ENCODE peak calls at places on chromosomes 7 and 10, in seven cellular contexts. D is neural crest cell, Q is pancreas, I is left ventricle myocardium inferior, H is AG09309, X is nephron progenitor cell, N is right lobe of liver. V is an unnamed sample.

GRCh38 chr7:18179058-18179457 is 151.4 kb upstream of the PRPS1L1 start:
- DNase-seq in X (no peak), N (no peak), Q (no peak), I (no peak), D (no peak), H (no peak), V (no peak)

GRCh38 chr10:74437822-74438221 is 286.8 kb downstream of the ADK start:
- DNase-seq in H (peak), N (no peak), I (no peak), X (no peak), D (no peak), Q (no peak), V (no peak)

GRCh38 chr7:96786261-96786997 is 76.8 kb upstream of the SEM1 start:
- DNase-seq in I (peak), D (no peak), H (no peak), Q (no peak), N (no peak), X (no peak), V (no peak)

GRCh38 chr7:13850185-13850752 is 139.2 kb downstream of the ETV1 start:
- DNase-seq in I (no peak), H (peak), Q (no peak), N (no peak), D (no peak), X (no peak), V (no peak)

GRCh38 chr10:34670101-34670500 is 145.0 kb downstream of the PARD3 start:
- DNase-seq in X (no peak), D (no peak), H (no peak), Q (no peak), I (no peak), N (no peak), V (no peak)

GRCh38 chr10:614772-615582 is 74.5 kb downstream of the DIP2C start:
- DNase-seq in X (no peak), Q (no peak), N (no peak), H (no peak), D (no peak), I (no peak), V (no peak)

GRCh38 chr10:34861293-34862004 is 46.4 kb upstream of the PARD3 start:
- DNase-seq in N (no peak), D (no peak), I (peak), Q (no peak), X (peak), H (no peak), V (peak)

GRCh38 chr7:7996568-7996967 is 28.0 kb downstream of the GLCCI1 start:
- DNase-seq in X (no peak), I (no peak), D (no peak), N (no peak), H (no peak), Q (no peak), V (no peak)

GRCh38 chr10:84264611-84265141 is 19.8 kb downstream of the RGR start:
- DNase-seq in N (peak), X (peak), Q (peak), D (peak), H (peak), I (peak), V (peak)

GRCh38 chr10:44571701-44572100 is 186.8 kb upstream of the CXCL12 start:
- DNase-seq in N (no peak), I (no peak), Q (no peak), D (no peak), X (no peak), H (no peak), V (no peak)

GRCh38 chr10:90787906-90788491 is 69.8 kb downstream of the HTR7 start:
- DNase-seq in D (peak), H (no peak), Q (no peak), X (peak), I (no peak), N (no peak), V (peak)

GRCh38 chr7:130831817-130832481 is 97.9 kb upstream of the KLF14 start:
- DNase-seq in I (no peak), Q (no peak), D (peak), H (no peak), X (no peak), N (no peak), V (no peak)

DNA sequence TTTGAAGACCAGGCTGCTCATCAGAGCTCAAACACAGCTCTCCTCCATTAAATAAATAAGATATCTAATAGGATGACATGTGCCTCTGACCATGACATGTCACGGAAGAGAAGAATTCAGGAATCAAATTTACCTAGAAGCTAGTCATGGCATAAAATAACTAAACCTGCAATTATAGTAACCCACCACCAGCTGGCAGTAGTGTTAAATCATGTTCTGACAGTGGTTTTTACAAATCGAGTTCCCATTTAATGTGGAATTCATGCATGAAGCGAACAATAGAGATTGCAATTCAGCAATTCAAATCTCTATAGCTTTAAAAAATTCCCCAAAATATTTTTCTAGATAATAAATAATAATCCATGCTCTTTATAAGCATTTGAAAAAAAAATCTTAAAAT is 74.6 kb upstream of the IKZF1 start:
- DNase-seq in N (no peak), H (no peak), D (no peak), X (no peak), I (no peak), Q (no peak), V (no peak)
- TF ChIP-seq CTCF in N (peak), H (peak), D (peak), X (peak), I (peak), Q (no peak), V (peak)

DNA sequence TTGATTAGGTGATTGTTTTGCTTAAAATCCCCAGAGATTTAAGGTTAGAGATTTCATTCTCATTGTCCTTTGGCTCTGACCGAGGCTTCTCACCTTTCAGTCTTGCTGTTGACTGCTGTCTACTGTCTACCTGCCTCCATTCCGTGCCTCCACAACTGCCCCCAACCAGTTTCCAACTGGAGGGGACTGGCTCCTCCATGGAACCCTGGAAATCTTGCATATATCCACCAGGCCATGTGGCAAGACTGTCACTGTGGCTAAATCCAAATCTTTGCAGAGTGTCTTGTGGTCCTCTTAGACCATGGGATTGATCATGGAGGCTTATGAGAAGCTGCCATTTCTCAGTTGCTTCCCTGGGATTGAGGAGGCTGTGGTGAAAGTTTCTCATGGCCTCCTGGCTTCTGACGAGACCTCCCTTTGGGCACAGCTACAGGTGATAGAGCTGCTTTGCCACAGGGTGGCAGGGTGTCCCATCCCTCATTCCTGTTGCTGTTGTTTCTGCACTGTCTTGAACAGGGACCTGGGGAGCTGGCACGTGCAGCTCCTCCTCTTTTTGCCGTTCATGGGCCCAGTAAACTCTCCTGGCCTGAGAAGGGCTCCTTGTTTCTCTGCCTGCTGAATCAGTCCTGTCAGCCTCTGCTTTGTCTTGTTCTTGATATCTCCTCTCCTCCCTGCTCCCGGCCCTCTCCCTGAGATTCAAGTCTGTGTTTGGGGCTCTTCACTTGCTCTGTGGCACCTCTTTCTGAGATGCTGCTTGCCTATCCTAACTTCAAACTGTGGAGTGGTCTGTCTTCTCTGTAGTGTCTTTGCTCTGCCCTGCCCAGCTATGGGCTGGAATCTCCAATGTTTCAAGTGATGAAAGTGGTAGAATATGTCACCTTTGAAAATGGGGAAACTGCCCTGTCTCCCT is 63.6 kb upstream of the IGFBP3 start:
- DNase-seq in H (no peak), Q (no peak), I (no peak), D (no peak), X (no peak), N (no peak), V (no peak)
- TF ChIP-seq CTCF in H (no peak), Q (no peak), I (peak), D (no peak), X (no peak), N (peak), V (no peak)

GRCh38 chr10:59064759-59065498 is 111.5 kb upstream of the PHYHIPL start:
- DNase-seq in X (no peak), D (no peak), I (no peak), Q (no peak), N (no peak), H (no peak), V (no peak)
- TF ChIP-seq CTCF in X (no peak), D (no peak), I (no peak), Q (no peak), N (no peak), H (no peak), V (no peak)

GRCh38 chr10:86393401-86393800 is 26.8 kb upstream of the GRID1 start:
- DNase-seq in Q (no peak), N (no peak), H (no peak), I (no peak), D (no peak), X (no peak), V (no peak)
- TF ChIP-seq CTCF in Q (no peak), N (no peak), H (no peak), I (no peak), D (no peak), X (no peak), V (no peak)

DNA sequence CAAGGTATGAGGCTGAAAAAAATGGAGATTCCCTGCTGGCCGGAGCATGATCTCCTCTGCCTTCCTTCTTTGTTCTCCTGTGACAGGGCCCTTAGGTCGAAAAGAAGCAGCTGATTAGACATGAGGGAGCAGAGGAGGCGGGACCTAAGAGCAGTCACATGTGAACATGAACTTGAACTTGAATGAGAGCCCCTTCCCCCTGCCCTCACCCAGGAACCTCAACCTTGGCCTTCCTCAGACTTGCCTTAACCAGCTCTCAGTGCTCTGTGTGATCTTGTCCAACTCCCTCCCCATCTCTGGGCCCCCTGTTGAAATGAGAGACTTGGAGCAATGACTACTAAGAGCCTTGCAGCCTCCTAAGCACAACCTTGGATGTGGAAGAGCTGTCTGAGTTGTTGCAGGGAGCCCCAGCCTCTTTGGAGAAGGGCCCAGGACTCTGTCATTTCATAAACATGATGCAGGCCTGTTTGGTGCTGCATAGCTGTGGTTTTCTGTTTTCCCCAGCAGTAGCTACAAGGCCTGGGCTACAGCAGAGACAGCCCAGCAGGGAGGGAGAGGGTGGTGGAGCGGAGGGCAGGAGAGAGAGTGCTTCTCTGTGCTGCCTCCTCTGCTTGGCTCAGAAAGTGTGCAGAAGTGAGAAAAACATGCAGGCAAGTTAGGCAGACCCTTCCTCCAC is 124.0 kb upstream of the ZMIZ1 start:
- DNase-seq in Q (no peak), H (peak), X (no peak), I (peak), N (no peak), D (no peak), V (no peak)
- TF ChIP-seq CTCF in Q (no peak), H (peak), X (no peak), I (no peak), N (no peak), D (no peak), V (no peak)

DNA sequence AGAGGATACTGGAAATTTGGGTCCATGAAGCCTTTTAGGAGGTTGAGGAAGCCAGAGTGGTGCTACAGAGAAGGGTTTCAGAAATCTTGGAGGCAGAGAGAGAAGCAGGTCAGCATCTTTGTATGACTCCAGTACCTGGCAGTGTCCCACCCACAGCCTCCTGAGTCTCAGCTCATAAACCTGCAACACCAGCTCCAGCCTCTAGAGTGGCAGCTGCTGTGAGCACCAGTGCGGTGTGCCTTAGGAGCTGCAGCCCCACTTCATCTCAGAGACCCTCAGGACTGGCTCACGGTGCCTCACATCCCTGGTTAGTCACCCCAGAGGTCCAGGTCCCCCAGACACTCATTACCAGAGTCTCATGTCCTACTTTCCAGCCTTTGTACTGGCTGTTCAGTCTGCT is 84.8 kb upstream of the PRKAR2B start:
- DNase-seq in I (no peak), H (no peak), D (no peak), N (no peak), X (peak), Q (no peak), V (peak)
- TF ChIP-seq CTCF in I (peak), H (no peak), D (peak), N (no peak), X (peak), Q (no peak), V (peak)

V was measured in glutamatergic neuron.